ENCODE peak calls at places on chromosomes 12 and 14, in eight cellular contexts. One of them, this sample, is unnamed.

GRCh38 chr14:100605230-100605629 is 18.0 kb upstream of the BEGAIN start:
- DNase-seq in AG04450: no peak
- DNase-seq in BE2C: no peak
- DNase-seq in HFF-Myc: no peak
- DNase-seq in body of pancreas: no peak
- DNase-seq in choroid plexus epithelial cell: no peak
- DNase-seq in endodermal cell: peak; percentile 34
- DNase-seq in dorsolateral prefrontal cortex: peak; percentile 8
- DNase-seq in this sample: no peak

GRCh38 chr12:103627189-103627855 is 40.2 kb downstream of the STAB2 start:
- DNase-seq in AG04450: no peak
- DNase-seq in BE2C: no peak
- DNase-seq in HFF-Myc: no peak
- DNase-seq in body of pancreas: no peak
- DNase-seq in choroid plexus epithelial cell: no peak
- DNase-seq in endodermal cell: no peak
- DNase-seq in dorsolateral prefrontal cortex: no peak
- DNase-seq in this sample: no peak

GRCh38 chr12:49923035-49923644 is 19.4 kb upstream of the FAIM2 start:
- DNase-seq in AG04450: no peak
- DNase-seq in BE2C: no peak
- DNase-seq in HFF-Myc: no peak
- DNase-seq in body of pancreas: no peak
- DNase-seq in choroid plexus epithelial cell: no peak
- DNase-seq in endodermal cell: peak; percentile 49
- DNase-seq in dorsolateral prefrontal cortex: no peak
- DNase-seq in this sample: no peak

GRCh38 chr12:48980389-48980952 is 2.3 kb downstream of the WNT1 start:
- DNase-seq in AG04450: no peak
- DNase-seq in BE2C: peak; percentile 31
- DNase-seq in HFF-Myc: no peak
- DNase-seq in body of pancreas: peak; percentile 25
- DNase-seq in choroid plexus epithelial cell: no peak
- DNase-seq in endodermal cell: peak; percentile 94
- DNase-seq in dorsolateral prefrontal cortex: no peak
- DNase-seq in this sample: no peak

GRCh38 chr12:131108171-131108955 is 154.7 kb downstream of the ADGRD1 start:
- DNase-seq in AG04450: no peak
- DNase-seq in BE2C: peak; percentile 32
- DNase-seq in HFF-Myc: no peak
- DNase-seq in body of pancreas: no peak
- DNase-seq in choroid plexus epithelial cell: no peak
- DNase-seq in endodermal cell: no peak
- DNase-seq in dorsolateral prefrontal cortex: no peak
- DNase-seq in this sample: no peak

GRCh38 chr12:115771065-115771464 is 506.4 kb downstream of the MED13L start:
- DNase-seq in AG04450: no peak
- DNase-seq in BE2C: peak; percentile 46
- DNase-seq in HFF-Myc: no peak
- DNase-seq in body of pancreas: no peak
- DNase-seq in choroid plexus epithelial cell: peak; percentile 20
- DNase-seq in endodermal cell: peak; percentile 75
- DNase-seq in dorsolateral prefrontal cortex: no peak
- DNase-seq in this sample: peak; percentile 8

GRCh38 chr14:50846171-50846880 is 15.4 kb upstream of the NIN start:
- DNase-seq in AG04450: peak; percentile 65
- DNase-seq in BE2C: no peak
- DNase-seq in HFF-Myc: no peak
- DNase-seq in body of pancreas: no peak
- DNase-seq in choroid plexus epithelial cell: peak; percentile 87
- DNase-seq in endodermal cell: no peak
- DNase-seq in dorsolateral prefrontal cortex: no peak
- DNase-seq in this sample: peak; percentile 72

GRCh38 chr12:124321556-124322270 is 26.8 kb downstream of the RFLNA start:
- DNase-seq in AG04450: no peak
- DNase-seq in BE2C: no peak
- DNase-seq in HFF-Myc: no peak
- DNase-seq in body of pancreas: no peak
- DNase-seq in choroid plexus epithelial cell: no peak
- DNase-seq in endodermal cell: peak; percentile 70
- DNase-seq in dorsolateral prefrontal cortex: no peak
- DNase-seq in this sample: no peak

GRCh38 chr14:69877492-69877891 is 1.7 kb upstream of the SMOC1 start:
- DNase-seq in AG04450: no peak
- DNase-seq in BE2C: no peak
- DNase-seq in HFF-Myc: no peak
- DNase-seq in body of pancreas: no peak
- DNase-seq in choroid plexus epithelial cell: peak; percentile 86
- DNase-seq in endodermal cell: no peak
- DNase-seq in dorsolateral prefrontal cortex: no peak
- DNase-seq in this sample: peak; percentile 49

DNA sequence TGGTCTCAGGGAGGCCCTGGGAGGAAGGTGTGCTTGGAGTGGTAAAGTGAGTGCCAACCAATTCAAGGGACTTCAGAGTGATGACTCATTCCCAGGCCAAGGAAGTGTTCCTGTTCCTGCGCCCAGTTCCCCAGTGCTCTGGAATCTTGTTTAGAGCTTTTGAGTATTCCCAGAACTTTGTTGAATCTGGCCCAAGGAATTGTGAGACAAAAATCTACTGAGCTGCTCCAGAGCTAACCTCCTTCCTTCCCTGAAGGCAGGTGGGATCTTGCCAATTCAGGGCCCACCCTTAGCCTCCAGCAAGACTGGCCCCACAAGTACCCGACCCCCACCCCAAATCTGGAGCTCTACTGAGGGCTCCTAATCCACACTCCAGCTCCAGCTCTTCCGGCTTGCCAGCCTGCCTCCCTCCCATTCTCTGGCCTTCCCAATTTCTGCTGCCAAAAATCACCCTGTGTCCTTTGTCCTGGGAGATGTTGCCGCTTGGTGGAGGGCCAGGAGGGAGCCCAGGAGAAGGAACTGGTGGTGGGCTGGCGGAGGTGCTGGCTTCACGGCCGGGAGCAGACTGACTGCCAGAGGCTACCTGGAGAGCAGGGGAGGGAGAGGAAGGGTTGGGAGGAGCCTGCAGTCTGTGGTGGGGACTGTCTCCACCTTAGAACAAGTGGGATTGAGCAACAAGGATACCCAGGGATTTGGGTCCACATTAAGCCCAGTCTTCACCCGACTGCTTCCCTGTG is 2.0 kb upstream of the ATN1 start:
- DNase-seq in AG04450: peak; percentile 55
- DNase-seq in BE2C: peak; percentile 51
- DNase-seq in HFF-Myc: peak; percentile 87
- DNase-seq in body of pancreas: peak; percentile 71
- DNase-seq in choroid plexus epithelial cell: peak; percentile 63
- DNase-seq in endodermal cell: peak; percentile 96
- DNase-seq in dorsolateral prefrontal cortex: peak; percentile 64
- DNase-seq in this sample: peak; percentile 90
- H3K4me3 ChIP-seq in AG04450: peak overlapping the region; percentile 68
- H3K4me3 ChIP-seq in BE2C: peak overlapping the region; percentile 21
- H3K4me3 ChIP-seq in HFF-Myc: peak overlapping the region; percentile 91
- H3K4me3 ChIP-seq in body of pancreas: no peak overlapping the region
- H3K4me3 ChIP-seq in choroid plexus epithelial cell: peak overlapping the region; percentile 42
- H3K4me3 ChIP-seq in endodermal cell: peak overlapping the region; percentile 84
- H3K4me3 ChIP-seq in dorsolateral prefrontal cortex: peak overlapping the region; percentile 58
- H3K4me3 ChIP-seq in this sample: peak overlapping the region; percentile 76

DNA sequence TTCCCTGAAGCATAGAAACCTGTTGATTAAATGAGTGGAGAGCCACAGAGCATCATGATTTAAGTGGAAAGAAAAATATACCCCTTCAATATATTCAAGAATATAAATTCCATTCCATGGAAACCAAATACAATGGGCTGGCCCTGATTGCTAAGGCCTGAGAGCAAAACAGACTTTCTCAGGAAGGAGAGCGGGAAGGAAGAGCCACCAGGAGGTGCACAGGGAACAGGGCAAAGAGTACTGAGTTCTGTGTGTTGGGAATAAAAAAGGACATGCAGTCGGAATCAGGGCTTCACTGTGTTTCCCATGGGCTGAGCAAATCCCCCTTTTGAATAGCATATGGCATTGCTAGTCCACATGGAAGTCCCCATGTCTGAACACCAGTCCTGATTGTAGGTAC is 69.7 kb upstream of the PLEKHG3 start:
- DNase-seq in AG04450: no peak
- DNase-seq in BE2C: no peak
- DNase-seq in HFF-Myc: no peak
- DNase-seq in body of pancreas: no peak
- DNase-seq in choroid plexus epithelial cell: no peak
- DNase-seq in endodermal cell: peak; percentile 25
- DNase-seq in dorsolateral prefrontal cortex: no peak
- DNase-seq in this sample: no peak
- TF ChIP-seq CTCF in AG04450: no peak
- TF ChIP-seq CTCF in BE2C: no peak
- TF ChIP-seq CTCF in HFF-Myc: no peak
- TF ChIP-seq CTCF in body of pancreas: no peak
- TF ChIP-seq CTCF in choroid plexus epithelial cell: no peak
- TF ChIP-seq CTCF in endodermal cell: peak; percentile 38
- TF ChIP-seq CTCF in dorsolateral prefrontal cortex: no peak
- TF ChIP-seq CTCF in this sample: no peak

GRCh38 chr14:104843442-104844305 is 21.4 kb upstream of the CEP170B start:
- DNase-seq in AG04450: no peak
- DNase-seq in BE2C: peak; percentile 22
- DNase-seq in HFF-Myc: no peak
- DNase-seq in body of pancreas: peak; percentile 25
- DNase-seq in choroid plexus epithelial cell: peak; percentile 34
- DNase-seq in endodermal cell: peak; percentile 87
- DNase-seq in dorsolateral prefrontal cortex: no peak
- DNase-seq in this sample: no peak

GRCh38 chr14:104844306-104845032 is 20.6 kb upstream of the CEP170B start:
- DNase-seq in AG04450: no peak
- DNase-seq in BE2C: peak; percentile 12
- DNase-seq in HFF-Myc: no peak
- DNase-seq in body of pancreas: no peak
- DNase-seq in choroid plexus epithelial cell: no peak
- DNase-seq in endodermal cell: peak; percentile 83
- DNase-seq in dorsolateral prefrontal cortex: no peak
- DNase-seq in this sample: no peak

GRCh38 chr14:104843006-104843405 is 22.1 kb upstream of the CEP170B start:
- DNase-seq in AG04450: no peak
- DNase-seq in BE2C: no peak
- DNase-seq in HFF-Myc: no peak
- DNase-seq in body of pancreas: no peak
- DNase-seq in choroid plexus epithelial cell: no peak
- DNase-seq in endodermal cell: no peak
- DNase-seq in dorsolateral prefrontal cortex: no peak
- DNase-seq in this sample: no peak

GRCh38 chr14:104845834-104846441 is 19.1 kb upstream of the CEP170B start:
- DNase-seq in AG04450: no peak
- DNase-seq in BE2C: no peak
- DNase-seq in HFF-Myc: no peak
- DNase-seq in body of pancreas: no peak
- DNase-seq in choroid plexus epithelial cell: no peak
- DNase-seq in endodermal cell: no peak
- DNase-seq in dorsolateral prefrontal cortex: no peak
- DNase-seq in this sample: no peak

DNA sequence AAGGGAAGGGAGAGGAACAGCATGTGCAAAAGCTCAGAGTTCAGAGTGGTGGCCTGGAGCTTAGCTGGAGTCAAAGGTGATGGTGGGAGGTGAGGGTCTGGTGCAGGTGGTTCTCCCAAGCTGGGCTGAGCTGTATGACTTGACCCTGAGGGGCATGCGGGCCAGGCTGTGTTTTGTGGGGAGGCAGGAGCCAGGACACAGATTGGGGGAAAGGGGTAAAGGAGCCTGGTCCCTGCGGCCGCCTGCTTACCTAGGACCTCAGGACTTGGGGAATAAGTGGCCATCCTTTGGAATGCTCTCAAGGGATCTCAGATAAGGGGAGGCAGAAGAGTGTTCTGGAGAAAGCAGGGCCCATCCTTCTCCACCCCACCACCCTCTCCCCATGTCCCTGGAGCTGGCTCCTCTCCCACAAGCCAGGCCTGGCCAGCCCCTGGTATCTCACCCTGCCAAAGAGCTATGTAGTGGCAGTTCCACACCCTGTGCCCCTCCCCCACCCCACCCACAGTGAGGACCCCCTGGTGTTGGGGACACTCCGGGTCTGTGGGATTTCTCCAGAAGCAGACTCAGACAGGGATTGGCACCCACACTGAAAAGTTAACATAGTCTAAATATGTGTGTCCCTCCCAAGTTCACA is 19.9 kb upstream of the CEP170B start:
- DNase-seq in AG04450: no peak
- DNase-seq in BE2C: no peak
- DNase-seq in HFF-Myc: no peak
- DNase-seq in body of pancreas: no peak
- DNase-seq in choroid plexus epithelial cell: no peak
- DNase-seq in endodermal cell: no peak
- DNase-seq in dorsolateral prefrontal cortex: no peak
- DNase-seq in this sample: no peak
- H3K4me3 ChIP-seq in AG04450: no peak overlapping the region
- H3K4me3 ChIP-seq in BE2C: no peak overlapping the region
- H3K4me3 ChIP-seq in HFF-Myc: no peak overlapping the region
- H3K4me3 ChIP-seq in body of pancreas: no peak overlapping the region
- H3K4me3 ChIP-seq in choroid plexus epithelial cell: no peak overlapping the region
- H3K4me3 ChIP-seq in endodermal cell: no peak overlapping the region
- H3K4me3 ChIP-seq in dorsolateral prefrontal cortex: no peak overlapping the region
- H3K4me3 ChIP-seq in this sample: no peak overlapping the region

DNA sequence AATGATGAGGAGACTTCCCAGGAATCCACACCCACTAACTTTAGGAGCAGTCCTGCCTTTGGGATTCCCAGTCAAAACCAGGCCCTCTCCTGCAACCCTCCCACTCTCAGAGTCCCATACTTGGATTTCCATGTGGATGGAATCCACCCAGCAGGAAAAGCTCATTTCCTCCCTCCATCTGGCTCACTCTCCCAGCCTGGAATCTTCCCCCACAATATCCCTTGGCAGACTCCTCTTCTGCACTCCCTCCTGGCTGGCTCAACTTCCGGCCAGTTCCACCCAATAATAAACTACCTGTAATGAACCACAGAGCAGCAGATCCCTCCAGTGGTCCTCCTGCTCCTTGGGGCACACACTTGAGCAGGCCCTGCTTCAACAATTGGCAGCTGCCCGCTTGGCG is 102.8 kb upstream of the EGLN3 start:
- DNase-seq in AG04450: no peak
- DNase-seq in BE2C: no peak
- DNase-seq in HFF-Myc: peak; percentile 63
- DNase-seq in body of pancreas: no peak
- DNase-seq in choroid plexus epithelial cell: no peak
- DNase-seq in endodermal cell: no peak
- DNase-seq in dorsolateral prefrontal cortex: no peak
- DNase-seq in this sample: peak; percentile 85
- TF ChIP-seq CTCF in AG04450: no peak
- TF ChIP-seq CTCF in BE2C: no peak
- TF ChIP-seq CTCF in HFF-Myc: no peak
- TF ChIP-seq CTCF in body of pancreas: no peak
- TF ChIP-seq CTCF in choroid plexus epithelial cell: no peak
- TF ChIP-seq CTCF in endodermal cell: no peak
- TF ChIP-seq CTCF in dorsolateral prefrontal cortex: no peak
- TF ChIP-seq CTCF in this sample: peak; percentile 43